ENCODE peak calls at places on chromosomes 12 and 14, in nine cellular contexts. One of them, this sample, is unnamed.
A peak's percentile ranks its signal among the peaks of the same experiment; 100 is the strongest.

GRCh38 chr12:18375131-18375530 is 113.8 kb downstream of the PIK3C2G start:
- DNase-seq in prostate gland: no peak
- DNase-seq in IMR-90: peak; percentile 11
- DNase-seq in A549: no peak
- DNase-seq in body of pancreas: no peak
- DNase-seq in testis: no peak
- DNase-seq in GM12892: no peak
- DNase-seq in vagina: no peak
- DNase-seq in HepG2: no peak
- DNase-seq in this sample: no peak

GRCh38 chr12:106243620-106244019 is 4.2 kb downstream of the CKAP4 start:
- DNase-seq in prostate gland: no peak
- DNase-seq in IMR-90: no peak
- DNase-seq in A549: no peak
- DNase-seq in body of pancreas: no peak
- DNase-seq in testis: no peak
- DNase-seq in GM12892: no peak
- DNase-seq in vagina: peak; percentile 49
- DNase-seq in HepG2: no peak
- DNase-seq in this sample: no peak

GRCh38 chr12:124972211-124972610 is 16.7 kb downstream of the DHX37 start:
- DNase-seq in prostate gland: no peak
- DNase-seq in IMR-90: no peak
- DNase-seq in A549: no peak
- DNase-seq in body of pancreas: no peak
- DNase-seq in testis: no peak
- DNase-seq in GM12892: no peak
- DNase-seq in vagina: no peak
- DNase-seq in HepG2: no peak
- DNase-seq in this sample: no peak

GRCh38 chr14:44625098-44625497 is 118.0 kb upstream of the FSCB start:
- DNase-seq in prostate gland: no peak
- DNase-seq in IMR-90: no peak
- DNase-seq in A549: no peak
- DNase-seq in body of pancreas: no peak
- DNase-seq in testis: no peak
- DNase-seq in GM12892: no peak
- DNase-seq in vagina: no peak
- DNase-seq in HepG2: no peak
- DNase-seq in this sample: no peak

GRCh38 chr14:42460673-42461072 is 854.0 kb downstream of the LRFN5 start:
- DNase-seq in prostate gland: no peak
- DNase-seq in IMR-90: no peak
- DNase-seq in A549: no peak
- DNase-seq in body of pancreas: no peak
- DNase-seq in testis: no peak
- DNase-seq in GM12892: no peak
- DNase-seq in vagina: no peak
- DNase-seq in HepG2: no peak
- DNase-seq in this sample: no peak

GRCh38 chr12:50615534-50616296 is 110.9 kb downstream of the DIP2B start:
- DNase-seq in prostate gland: no peak
- DNase-seq in IMR-90: peak; percentile 37
- DNase-seq in A549: no peak
- DNase-seq in body of pancreas: no peak
- DNase-seq in testis: no peak
- DNase-seq in GM12892: no peak
- DNase-seq in vagina: no peak
- DNase-seq in HepG2: no peak
- DNase-seq in this sample: no peak

GRCh38 chr12:114245555-114245954 is 160.4 kb downstream of the TBX5 start:
- DNase-seq in prostate gland: no peak
- DNase-seq in IMR-90: no peak
- DNase-seq in A549: no peak
- DNase-seq in body of pancreas: no peak
- DNase-seq in testis: no peak
- DNase-seq in GM12892: no peak
- DNase-seq in vagina: no peak
- DNase-seq in HepG2: no peak
- DNase-seq in this sample: no peak

GRCh38 chr14:90483551-90483950 is 86.7 kb downstream of the CALM1 start:
- DNase-seq in prostate gland: no peak
- DNase-seq in IMR-90: no peak
- DNase-seq in A549: no peak
- DNase-seq in body of pancreas: peak; percentile 48
- DNase-seq in testis: no peak
- DNase-seq in GM12892: no peak
- DNase-seq in vagina: no peak
- DNase-seq in HepG2: no peak
- DNase-seq in this sample: no peak

GRCh38 chr12:75781532-75782046 is 250.0 kb downstream of the PHLDA1 start:
- DNase-seq in prostate gland: no peak
- DNase-seq in IMR-90: peak; percentile 81
- DNase-seq in A549: peak; percentile 29
- DNase-seq in body of pancreas: no peak
- DNase-seq in testis: no peak
- DNase-seq in GM12892: no peak
- DNase-seq in vagina: no peak
- DNase-seq in HepG2: no peak
- DNase-seq in this sample: no peak

GRCh38 chr14:59768855-59769254 is 101.7 kb downstream of the RTN1 start:
- DNase-seq in prostate gland: no peak
- DNase-seq in IMR-90: peak; percentile 5
- DNase-seq in A549: no peak
- DNase-seq in body of pancreas: no peak
- DNase-seq in testis: no peak
- DNase-seq in GM12892: no peak
- DNase-seq in vagina: no peak
- DNase-seq in HepG2: no peak
- DNase-seq in this sample: no peak

GRCh38 chr12:47394070-47394469 is 311.8 kb downstream of the RPAP3 start:
- DNase-seq in prostate gland: no peak
- DNase-seq in IMR-90: no peak
- DNase-seq in A549: no peak
- DNase-seq in body of pancreas: no peak
- DNase-seq in testis: no peak
- DNase-seq in GM12892: no peak
- DNase-seq in vagina: no peak
- DNase-seq in HepG2: no peak
- DNase-seq in this sample: no peak

GRCh38 chr12:38386238-38386985 is 69.8 kb downstream of the ALG10B start:
- DNase-seq in prostate gland: no peak
- DNase-seq in IMR-90: no peak
- DNase-seq in A549: no peak
- DNase-seq in body of pancreas: no peak
- DNase-seq in testis: no peak
- DNase-seq in GM12892: no peak
- DNase-seq in vagina: no peak
- DNase-seq in HepG2: no peak
- DNase-seq in this sample: no peak

GRCh38 chr12:29316772-29317171 is 64.2 kb downstream of the ERGIC2 start:
- DNase-seq in prostate gland: no peak
- DNase-seq in IMR-90: peak; percentile 71
- DNase-seq in A549: no peak
- DNase-seq in body of pancreas: no peak
- DNase-seq in testis: no peak
- DNase-seq in GM12892: no peak
- DNase-seq in vagina: no peak
- DNase-seq in HepG2: no peak
- DNase-seq in this sample: peak; percentile 7

GRCh38 chr12:20885116-20885515 is 74.6 kb downstream of the SLCO1B3 start:
- DNase-seq in prostate gland: no peak
- DNase-seq in IMR-90: no peak
- DNase-seq in A549: no peak
- DNase-seq in body of pancreas: no peak
- DNase-seq in testis: no peak
- DNase-seq in GM12892: no peak
- DNase-seq in vagina: no peak
- DNase-seq in HepG2: no peak
- DNase-seq in this sample: no peak

GRCh38 chr12:27931390-27931789 is 41.1 kb downstream of the PTHLH start:
- DNase-seq in prostate gland: no peak
- DNase-seq in IMR-90: no peak
- DNase-seq in A549: no peak
- DNase-seq in body of pancreas: no peak
- DNase-seq in testis: no peak
- DNase-seq in GM12892: no peak
- DNase-seq in vagina: no peak
- DNase-seq in HepG2: no peak
- DNase-seq in this sample: no peak

GRCh38 chr14:24366664-24367505 is 1.1 kb upstream of the NFATC4 start:
- DNase-seq in prostate gland: peak; percentile 91
- DNase-seq in IMR-90: peak; percentile 89
- DNase-seq in A549: peak; percentile 43
- DNase-seq in body of pancreas: peak; percentile 95
- DNase-seq in testis: peak; percentile 88
- DNase-seq in GM12892: peak; percentile 65
- DNase-seq in vagina: no peak
- DNase-seq in HepG2: peak; percentile 92
- DNase-seq in this sample: peak; percentile 55
- TF ChIP-seq POLR2A in prostate gland: peak; percentile 60
- TF ChIP-seq POLR2A in IMR-90: no peak
- TF ChIP-seq POLR2A in A549: no peak
- TF ChIP-seq POLR2A in body of pancreas: peak; percentile 64
- TF ChIP-seq POLR2A in testis: peak; percentile 9
- TF ChIP-seq POLR2A in GM12892: no peak
- TF ChIP-seq POLR2A in vagina: no peak
- TF ChIP-seq POLR2A in HepG2: no peak
- TF ChIP-seq POLR2A in this sample: no peak

GRCh38 chr12:8065991-8066594 is at the start of gene C3AR1:
- DNase-seq in prostate gland: no peak
- DNase-seq in IMR-90: peak; percentile 79
- DNase-seq in A549: no peak
- DNase-seq in body of pancreas: peak; percentile 45
- DNase-seq in testis: no peak
- DNase-seq in GM12892: peak; percentile 29
- DNase-seq in vagina: no peak
- DNase-seq in HepG2: no peak
- DNase-seq in this sample: peak; percentile 46
- TF ChIP-seq POLR2A in prostate gland: no peak
- TF ChIP-seq POLR2A in IMR-90: no peak
- TF ChIP-seq POLR2A in A549: no peak
- TF ChIP-seq POLR2A in body of pancreas: peak; percentile 34
- TF ChIP-seq POLR2A in testis: no peak
- TF ChIP-seq POLR2A in GM12892: no peak
- TF ChIP-seq POLR2A in vagina: no peak
- TF ChIP-seq POLR2A in HepG2: no peak
- TF ChIP-seq POLR2A in this sample: no peak

DNA sequence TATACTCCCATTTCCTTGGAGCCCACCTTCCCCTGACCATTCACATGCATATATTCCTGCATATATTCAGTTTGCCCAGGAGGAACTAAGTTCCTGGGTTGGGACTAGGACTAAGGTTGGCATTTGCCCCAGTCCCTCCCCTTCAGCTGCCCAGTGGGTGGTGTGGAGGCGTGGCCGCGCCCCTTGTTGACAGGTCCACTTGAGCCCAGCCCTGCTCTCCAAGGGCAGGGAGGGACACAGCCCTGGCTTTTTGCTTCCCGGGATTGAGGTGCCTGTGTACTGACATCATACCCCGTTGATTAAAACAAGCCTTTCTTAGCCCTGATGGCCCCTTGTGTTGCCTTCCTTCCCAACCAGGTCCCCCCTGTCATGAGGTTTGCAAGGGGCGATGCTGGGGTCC is 7.3 kb downstream of the ERBB3 start:
- DNase-seq in prostate gland: peak; percentile 78
- DNase-seq in IMR-90: no peak
- DNase-seq in A549: no peak
- DNase-seq in body of pancreas: peak; percentile 97
- DNase-seq in testis: no peak
- DNase-seq in GM12892: no peak
- DNase-seq in vagina: no peak
- DNase-seq in HepG2: no peak
- DNase-seq in this sample: peak; percentile 42
- TF ChIP-seq POLR2A in prostate gland: no peak
- TF ChIP-seq POLR2A in IMR-90: no peak
- TF ChIP-seq POLR2A in A549: no peak
- TF ChIP-seq POLR2A in body of pancreas: no peak
- TF ChIP-seq POLR2A in testis: no peak
- TF ChIP-seq POLR2A in GM12892: no peak
- TF ChIP-seq POLR2A in vagina: no peak
- TF ChIP-seq POLR2A in HepG2: no peak
- TF ChIP-seq POLR2A in this sample: no peak

DNA sequence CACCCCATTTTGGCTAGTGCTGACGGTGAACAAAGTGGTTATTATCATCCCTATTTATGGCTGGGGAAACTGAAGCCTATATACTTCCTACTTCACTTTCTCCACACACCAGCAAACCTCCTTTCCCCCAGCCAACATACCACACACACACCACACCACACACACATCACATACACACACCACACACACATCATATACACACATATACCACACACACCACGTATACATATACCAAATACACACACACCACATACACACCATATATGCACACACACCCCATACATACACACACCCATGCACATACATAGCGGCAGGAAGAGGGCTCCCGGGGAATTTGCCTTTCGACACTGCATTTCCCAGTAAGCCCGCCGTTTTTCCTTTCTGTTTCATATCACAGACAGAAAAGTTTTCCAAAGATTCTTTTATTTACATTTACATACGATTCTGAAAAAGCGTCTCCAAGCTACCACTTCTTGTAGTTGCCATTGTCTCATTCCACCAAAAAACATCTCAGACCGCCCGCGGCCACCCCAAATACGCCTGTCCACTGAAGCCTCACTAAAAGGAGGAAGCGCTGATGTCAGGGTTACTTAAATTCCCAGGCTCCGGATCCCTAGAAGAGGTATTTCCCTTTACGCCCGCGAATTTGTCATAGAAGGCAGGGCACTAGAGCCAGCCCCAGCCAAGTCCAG is 826 bp upstream of the RAB5B start:
- DNase-seq in prostate gland: peak; percentile 23
- DNase-seq in IMR-90: peak; percentile 53
- DNase-seq in A549: no peak
- DNase-seq in body of pancreas: no peak
- DNase-seq in testis: no peak
- DNase-seq in GM12892: no peak
- DNase-seq in vagina: no peak
- DNase-seq in HepG2: no peak
- DNase-seq in this sample: no peak
- TF ChIP-seq POLR2A in prostate gland: peak; percentile 82
- TF ChIP-seq POLR2A in IMR-90: peak; percentile 84
- TF ChIP-seq POLR2A in A549: peak; percentile 23
- TF ChIP-seq POLR2A in body of pancreas: no peak
- TF ChIP-seq POLR2A in testis: no peak
- TF ChIP-seq POLR2A in GM12892: no peak
- TF ChIP-seq POLR2A in vagina: no peak
- TF ChIP-seq POLR2A in HepG2: no peak
- TF ChIP-seq POLR2A in this sample: no peak

This sample was measured in H54.